ENCODE peak calls at places on chromosomes 2 and 18, in six cellular contexts. One of them, this sample, is unnamed.

GRCh38 chr2:219118504-219118903 is 42.1 kb downstream of the NHEJ1 start:
- DNase-seq in AG04450: no peak
- DNase-seq in mammary epithelial cell: no peak
- DNase-seq in HTR-8/SVneo: no peak
- DNase-seq in activated CD8-positive, alpha-beta memory T cell treated with anti-CD3 and anti-CD28 coated beads, Interleukin-2, amount 50 U/mL, for 48 hours: no peak
- DNase-seq in left kidney: peak; percentile 39
- DNase-seq in this sample: no peak

GRCh38 chr2:226652388-226652787 is 147.2 kb downstream of the IRS1 start:
- DNase-seq in mammary epithelial cell: peak; percentile 96
- DNase-seq in AG04450: peak; percentile 75
- DNase-seq in HTR-8/SVneo: peak; percentile 59
- DNase-seq in activated CD8-positive, alpha-beta memory T cell treated with anti-CD3 and anti-CD28 coated beads, Interleukin-2, amount 50 U/mL, for 48 hours: no peak
- DNase-seq in left kidney: peak; percentile 43
- DNase-seq in this sample: no peak

GRCh38 chr2:233204286-233204936 is 47.1 kb upstream of the ATG16L1 start:
- DNase-seq in AG04450: no peak
- DNase-seq in mammary epithelial cell: no peak
- DNase-seq in activated CD8-positive, alpha-beta memory T cell treated with anti-CD3 and anti-CD28 coated beads, Interleukin-2, amount 50 U/mL, for 48 hours: no peak
- DNase-seq in left kidney: no peak
- DNase-seq in HTR-8/SVneo: no peak
- DNase-seq in this sample: no peak

GRCh38 chr2:157691695-157692094 is 63.0 kb upstream of the ACVR1C start:
- DNase-seq in left kidney: no peak
- DNase-seq in AG04450: no peak
- DNase-seq in activated CD8-positive, alpha-beta memory T cell treated with anti-CD3 and anti-CD28 coated beads, Interleukin-2, amount 50 U/mL, for 48 hours: no peak
- DNase-seq in mammary epithelial cell: peak; percentile 34
- DNase-seq in HTR-8/SVneo: no peak
- DNase-seq in this sample: no peak

GRCh38 chr2:119739580-119740255 is 20.0 kb upstream of the PTPN4 start:
- DNase-seq in HTR-8/SVneo: no peak
- DNase-seq in AG04450: no peak
- DNase-seq in left kidney: no peak
- DNase-seq in activated CD8-positive, alpha-beta memory T cell treated with anti-CD3 and anti-CD28 coated beads, Interleukin-2, amount 50 U/mL, for 48 hours: no peak
- DNase-seq in mammary epithelial cell: no peak
- DNase-seq in this sample: peak; percentile 72

GRCh38 chr2:146997945-146998344 is 846.9 kb upstream of the ACVR2A start:
- DNase-seq in AG04450: no peak
- DNase-seq in mammary epithelial cell: peak; percentile 31
- DNase-seq in left kidney: no peak
- DNase-seq in activated CD8-positive, alpha-beta memory T cell treated with anti-CD3 and anti-CD28 coated beads, Interleukin-2, amount 50 U/mL, for 48 hours: no peak
- DNase-seq in HTR-8/SVneo: no peak
- DNase-seq in this sample: no peak

GRCh38 chr2:103959174-103960125 is 894.5 kb upstream of the POU3F3 start:
- DNase-seq in HTR-8/SVneo: no peak
- DNase-seq in left kidney: peak; percentile 82
- DNase-seq in mammary epithelial cell: no peak
- DNase-seq in activated CD8-positive, alpha-beta memory T cell treated with anti-CD3 and anti-CD28 coated beads, Interleukin-2, amount 50 U/mL, for 48 hours: no peak
- DNase-seq in AG04450: no peak
- DNase-seq in this sample: no peak

GRCh38 chr2:137435176-137435575 is 529.1 kb upstream of the HNMT start:
- DNase-seq in left kidney: no peak
- DNase-seq in HTR-8/SVneo: no peak
- DNase-seq in mammary epithelial cell: peak; percentile 10
- DNase-seq in AG04450: no peak
- DNase-seq in activated CD8-positive, alpha-beta memory T cell treated with anti-CD3 and anti-CD28 coated beads, Interleukin-2, amount 50 U/mL, for 48 hours: no peak
- DNase-seq in this sample: no peak

GRCh38 chr2:47000679-47001075 is 85.1 kb upstream of the MCFD2 start:
- DNase-seq in left kidney: no peak
- DNase-seq in AG04450: no peak
- DNase-seq in mammary epithelial cell: no peak
- DNase-seq in HTR-8/SVneo: no peak
- DNase-seq in activated CD8-positive, alpha-beta memory T cell treated with anti-CD3 and anti-CD28 coated beads, Interleukin-2, amount 50 U/mL, for 48 hours: no peak
- DNase-seq in this sample: no peak

GRCh38 chr2:31337860-31338259 is 76.7 kb downstream of the XDH start:
- DNase-seq in AG04450: peak; percentile 70
- DNase-seq in left kidney: no peak
- DNase-seq in activated CD8-positive, alpha-beta memory T cell treated with anti-CD3 and anti-CD28 coated beads, Interleukin-2, amount 50 U/mL, for 48 hours: no peak
- DNase-seq in HTR-8/SVneo: peak; percentile 61
- DNase-seq in mammary epithelial cell: peak; percentile 94
- DNase-seq in this sample: no peak

GRCh38 chr18:12838178-12838634 is 45.8 kb downstream of the PTPN2 start:
- DNase-seq in left kidney: peak; percentile 27
- DNase-seq in mammary epithelial cell: peak; percentile 94
- DNase-seq in AG04450: peak; percentile 64
- DNase-seq in activated CD8-positive, alpha-beta memory T cell treated with anti-CD3 and anti-CD28 coated beads, Interleukin-2, amount 50 U/mL, for 48 hours: no peak
- DNase-seq in HTR-8/SVneo: peak; percentile 83
- DNase-seq in this sample: no peak

GRCh38 chr2:1014802-1015201 is 64.2 kb downstream of the SNTG2 start:
- DNase-seq in left kidney: no peak
- DNase-seq in activated CD8-positive, alpha-beta memory T cell treated with anti-CD3 and anti-CD28 coated beads, Interleukin-2, amount 50 U/mL, for 48 hours: no peak
- DNase-seq in mammary epithelial cell: no peak
- DNase-seq in AG04450: no peak
- DNase-seq in HTR-8/SVneo: no peak
- DNase-seq in this sample: no peak

GRCh38 chr2:69298261-69298660 is 88.8 kb downstream of the GFPT1 start:
- DNase-seq in activated CD8-positive, alpha-beta memory T cell treated with anti-CD3 and anti-CD28 coated beads, Interleukin-2, amount 50 U/mL, for 48 hours: no peak
- DNase-seq in mammary epithelial cell: peak; percentile 96
- DNase-seq in AG04450: peak; percentile 80
- DNase-seq in HTR-8/SVneo: peak; percentile 70
- DNase-seq in left kidney: no peak
- DNase-seq in this sample: no peak

GRCh38 chr2:1731963-1732768 is 12.1 kb downstream of the PXDN start:
- DNase-seq in HTR-8/SVneo: no peak
- DNase-seq in activated CD8-positive, alpha-beta memory T cell treated with anti-CD3 and anti-CD28 coated beads, Interleukin-2, amount 50 U/mL, for 48 hours: no peak
- DNase-seq in AG04450: peak; percentile 93
- DNase-seq in mammary epithelial cell: no peak
- DNase-seq in left kidney: peak; percentile 54
- DNase-seq in this sample: no peak

This sample was measured in gastrocnemius medialis.